ENCODE peak calls at places on chromosomes 11 and 22, in ten cellular contexts. Y, U, V, A, H, I, B, E, G and F are unnamed samples.
A peak's percentile ranks its signal among the peaks of the same experiment; 100 is the strongest.

GRCh38 chr22:40741116-40741515 is 61.8 kb downstream of the MCHR1 start:
- DNase-seq in Y (no peak), U (no peak), V (no peak), A (no peak), H (peak; percentile 59), I (no peak), B (no peak), E (no peak), G (no peak), F (no peak)

GRCh38 chr11:45590743-45591142 is 74.7 kb downstream of the CHST1 start:
- DNase-seq in Y (no peak), U (no peak), V (peak; percentile 8), A (no peak), H (no peak), I (no peak), B (no peak), E (no peak), G (no peak), F (no peak)

GRCh38 chr11:116111546-116111945 is 607.3 kb upstream of the CADM1 start:
- DNase-seq in Y (no peak), U (no peak), V (no peak), A (no peak), H (no peak), I (no peak), B (no peak), E (no peak), G (no peak), F (no peak)

GRCh38 chr11:101439488-101439887 is 144.3 kb downstream of the TRPC6 start:
- DNase-seq in Y (no peak), U (no peak), V (no peak), A (no peak), H (no peak), I (no peak), B (no peak), E (no peak), G (no peak), F (no peak)

GRCh38 chr11:115249179-115249578 is 255.0 kb downstream of the CADM1 start:
- DNase-seq in Y (no peak), U (no peak), V (no peak), A (no peak), H (no peak), I (no peak), B (no peak), E (no peak), G (no peak), F (no peak)

GRCh38 chr11:116851631-116852030 is 14.2 kb upstream of the APOA1 start:
- DNase-seq in Y (no peak), U (no peak), V (no peak), A (peak; percentile 23), H (no peak), I (no peak), B (no peak), E (peak; percentile 35), G (no peak), F (peak; percentile 64)

GRCh38 chr11:44842219-44842618 is 108.5 kb downstream of the TP53I11 start:
- DNase-seq in Y (no peak), U (peak; percentile 92), V (no peak), A (no peak), H (peak; percentile 45), I (peak; percentile 23), B (no peak), E (no peak), G (no peak), F (no peak)

GRCh38 chr22:38830026-38830844 is 13.6 kb downstream of the NPTXR start:
- DNase-seq in Y (no peak), U (no peak), V (no peak), A (no peak), H (no peak), I (no peak), B (no peak), E (no peak), G (no peak), F (no peak)

GRCh38 chr22:44454113-44454769 is 43.8 kb downstream of the RTL6 start:
- DNase-seq in Y (no peak), U (no peak), V (no peak), A (no peak), H (no peak), I (no peak), B (no peak), E (no peak), G (no peak), F (no peak)

GRCh38 chr11:134126197-134126822 is 57.4 kb downstream of the JAM3 start:
- DNase-seq in Y (no peak), U (peak; percentile 88), V (peak; percentile 90), A (no peak), H (peak; percentile 80), I (peak; percentile 27), B (no peak), E (no peak), G (peak; percentile 46), F (no peak)

GRCh38 chr22:48957311-48957986 is 870.2 kb downstream of the BRD1 start:
- DNase-seq in Y (no peak), U (no peak), V (no peak), A (no peak), H (no peak), I (no peak), B (no peak), E (no peak), G (no peak), F (no peak)